ENCODE peak calls at places on chromosomes 5 and 9, in four cellular contexts. One of them, this sample, is unnamed.

GRCh38 chr9:77712533-77713130 is 64.5 kb upstream of the GNA14 start:
- DNase-seq in HS-27A: no peak
- DNase-seq in NCI-H1105 treated with DMSO at 0.1 percent for 48 hours: no peak
- DNase-seq in NCI-H2029 treated with DMSO at 0.1 percent for 48 hours: no peak
- DNase-seq in this sample: no peak

GRCh38 chr9:98375138-98375726 is 119.8 kb upstream of the TBC1D2 start:
- DNase-seq in NCI-H2029 treated with DMSO at 0.1 percent for 48 hours: no peak
- DNase-seq in NCI-H1105 treated with DMSO at 0.1 percent for 48 hours: no peak
- DNase-seq in HS-27A: peak
- DNase-seq in this sample: no peak

GRCh38 chr5:57066921-57067914 is 106.6 kb upstream of the GPBP1 start:
- DNase-seq in NCI-H1105 treated with DMSO at 0.1 percent for 48 hours: peak
- DNase-seq in NCI-H2029 treated with DMSO at 0.1 percent for 48 hours: no peak
- DNase-seq in HS-27A: no peak
- DNase-seq in this sample: peak

GRCh38 chr5:94433393-94434149 is 184.8 kb downstream of the KIAA0825 start:
- DNase-seq in HS-27A: no peak
- DNase-seq in NCI-H1105 treated with DMSO at 0.1 percent for 48 hours: peak
- DNase-seq in NCI-H2029 treated with DMSO at 0.1 percent for 48 hours: no peak
- DNase-seq in this sample: no peak

GRCh38 chr9:4973902-4974301 is 11.2 kb upstream of the JAK2 start:
- DNase-seq in HS-27A: no peak
- DNase-seq in NCI-H2029 treated with DMSO at 0.1 percent for 48 hours: no peak
- DNase-seq in NCI-H1105 treated with DMSO at 0.1 percent for 48 hours: no peak
- DNase-seq in this sample: no peak

GRCh38 chr9:77170991-77171699 is 6.2 kb upstream of the VPS13A start:
- DNase-seq in HS-27A: no peak
- DNase-seq in NCI-H1105 treated with DMSO at 0.1 percent for 48 hours: no peak
- DNase-seq in NCI-H2029 treated with DMSO at 0.1 percent for 48 hours: no peak
- DNase-seq in this sample: no peak

GRCh38 chr5:1297243-1297642 is 2.4 kb upstream of the TERT start:
- DNase-seq in NCI-H1105 treated with DMSO at 0.1 percent for 48 hours: no peak
- DNase-seq in NCI-H2029 treated with DMSO at 0.1 percent for 48 hours: no peak
- DNase-seq in HS-27A: no peak
- DNase-seq in this sample: peak

GRCh38 chr5:95923918-95924559 is 37.6 kb downstream of the ELL2 start:
- DNase-seq in NCI-H2029 treated with DMSO at 0.1 percent for 48 hours: no peak
- DNase-seq in NCI-H1105 treated with DMSO at 0.1 percent for 48 hours: no peak
- DNase-seq in HS-27A: no peak
- DNase-seq in this sample: no peak

GRCh38 chr5:77960863-77961396 is 184.8 kb upstream of the TBCA start:
- DNase-seq in HS-27A: no peak
- DNase-seq in NCI-H2029 treated with DMSO at 0.1 percent for 48 hours: no peak
- DNase-seq in NCI-H1105 treated with DMSO at 0.1 percent for 48 hours: no peak
- DNase-seq in this sample: peak

GRCh38 chr9:36327903-36328302 is 69.7 kb upstream of the GNE start:
- DNase-seq in NCI-H2029 treated with DMSO at 0.1 percent for 48 hours: no peak
- DNase-seq in HS-27A: no peak
- DNase-seq in NCI-H1105 treated with DMSO at 0.1 percent for 48 hours: no peak
- DNase-seq in this sample: no peak

GRCh38 chr9:86185872-86186271 is 73.6 kb downstream of the C9orf153 start:
- DNase-seq in NCI-H2029 treated with DMSO at 0.1 percent for 48 hours: no peak
- DNase-seq in HS-27A: no peak
- DNase-seq in NCI-H1105 treated with DMSO at 0.1 percent for 48 hours: no peak
- DNase-seq in this sample: no peak

GRCh38 chr5:176776141-176776865 is 34.1 kb upstream of the UNC5A start:
- DNase-seq in HS-27A: no peak
- DNase-seq in NCI-H1105 treated with DMSO at 0.1 percent for 48 hours: no peak
- DNase-seq in NCI-H2029 treated with DMSO at 0.1 percent for 48 hours: no peak
- DNase-seq in this sample: no peak

GRCh38 chr9:122376791-122377190 is 6.0 kb downstream of the PTGS1 start:
- DNase-seq in HS-27A: no peak
- DNase-seq in NCI-H1105 treated with DMSO at 0.1 percent for 48 hours: no peak
- DNase-seq in NCI-H2029 treated with DMSO at 0.1 percent for 48 hours: no peak
- DNase-seq in this sample: no peak

GRCh38 chr5:94691947-94692346 is 73.5 kb downstream of the SLF1 start:
- DNase-seq in NCI-H2029 treated with DMSO at 0.1 percent for 48 hours: peak
- DNase-seq in HS-27A: no peak
- DNase-seq in NCI-H1105 treated with DMSO at 0.1 percent for 48 hours: no peak
- DNase-seq in this sample: no peak

GRCh38 chr5:68122439-68122906 is 93.1 kb upstream of the PIK3R1 start:
- DNase-seq in HS-27A: no peak
- DNase-seq in NCI-H2029 treated with DMSO at 0.1 percent for 48 hours: no peak
- DNase-seq in NCI-H1105 treated with DMSO at 0.1 percent for 48 hours: no peak
- DNase-seq in this sample: no peak

GRCh38 chr5:93723005-93723404 is 18.4 kb downstream of the POU5F2 start:
- DNase-seq in NCI-H2029 treated with DMSO at 0.1 percent for 48 hours: peak
- DNase-seq in NCI-H1105 treated with DMSO at 0.1 percent for 48 hours: no peak
- DNase-seq in HS-27A: no peak
- DNase-seq in this sample: no peak

GRCh38 chr5:3609120-3609681 is 13.6 kb downstream of the IRX1 start:
- DNase-seq in NCI-H1105 treated with DMSO at 0.1 percent for 48 hours: no peak
- DNase-seq in HS-27A: no peak
- DNase-seq in NCI-H2029 treated with DMSO at 0.1 percent for 48 hours: no peak
- DNase-seq in this sample: no peak

GRCh38 chr5:142981886-142982820 is 212.0 kb downstream of the ARHGAP26 start:
- DNase-seq in NCI-H1105 treated with DMSO at 0.1 percent for 48 hours: peak
- DNase-seq in NCI-H2029 treated with DMSO at 0.1 percent for 48 hours: peak
- DNase-seq in HS-27A: no peak
- DNase-seq in this sample: peak

GRCh38 chr5:146533260-146533857 is 17.4 kb upstream of the GPR151 start:
- DNase-seq in NCI-H1105 treated with DMSO at 0.1 percent for 48 hours: peak
- DNase-seq in HS-27A: peak
- DNase-seq in NCI-H2029 treated with DMSO at 0.1 percent for 48 hours: peak
- DNase-seq in this sample: peak

GRCh38 chr5:135135530-135136201 is 101.6 kb upstream of the PITX1 start:
- DNase-seq in NCI-H1105 treated with DMSO at 0.1 percent for 48 hours: peak
- DNase-seq in HS-27A: no peak
- DNase-seq in NCI-H2029 treated with DMSO at 0.1 percent for 48 hours: peak
- DNase-seq in this sample: no peak

GRCh38 chr9:137067860-137068538 is 2.4 kb downstream of the SAPCD2 start:
- DNase-seq in HS-27A: no peak
- DNase-seq in NCI-H2029 treated with DMSO at 0.1 percent for 48 hours: peak
- DNase-seq in NCI-H1105 treated with DMSO at 0.1 percent for 48 hours: peak
- DNase-seq in this sample: peak

GRCh38 chr9:69028754-69029153 is 6.8 kb upstream of the FXN start:
- DNase-seq in NCI-H1105 treated with DMSO at 0.1 percent for 48 hours: no peak
- DNase-seq in NCI-H2029 treated with DMSO at 0.1 percent for 48 hours: no peak
- DNase-seq in HS-27A: no peak
- DNase-seq in this sample: no peak

This sample was measured in NCI-H524.